ENCODE peak calls at places on chromosomes 11 and 22, in six cellular contexts. R, X, E, J, N and Y are unnamed samples.

GRCh38 chr11:33808228-33808828 is 34.0 kb upstream of the FBXO3 start:
- DNase-seq in R (peak; percentile 86), X (peak; percentile 7), E (peak; percentile 89), J (peak; percentile 87), N (peak; percentile 78), Y (peak; percentile 47)

GRCh38 chr11:16154715-16155396 is 201.5 kb downstream of the SOX6 start:
- DNase-seq in R (no peak), X (no peak), E (no peak), J (no peak), N (peak; percentile 48), Y (no peak)

GRCh38 chr22:19789406-19789805 is 28.8 kb downstream of the TBX1 start:
- DNase-seq in R (no peak), X (no peak), E (no peak), J (no peak), N (no peak), Y (no peak)

GRCh38 chr11:116256155-116256554 is 516.6 kb downstream of the BUD13 start:
- DNase-seq in R (no peak), X (no peak), E (no peak), J (no peak), N (no peak), Y (no peak)

GRCh38 chr11:49851971-49852389 is 100.2 kb upstream of the OR4C13 start:
- DNase-seq in R (no peak), X (no peak), E (no peak), J (no peak), N (no peak), Y (no peak)

GRCh38 chr11:68300076-68300830 is 12.1 kb upstream of the LRP5 start:
- DNase-seq in R (no peak), X (no peak), E (no peak), J (no peak), N (no peak), Y (no peak)

GRCh38 chr11:125451400-125452124 is 44.5 kb downstream of the FEZ1 start:
- DNase-seq in R (no peak), X (no peak), E (no peak), J (peak; percentile 70), N (peak; percentile 35), Y (peak; percentile 30)

GRCh38 chr11:65522640-65523322 is 2.1 kb upstream of the SCYL1 start:
- DNase-seq in R (no peak), X (no peak), E (no peak), J (no peak), N (no peak), Y (no peak)

GRCh38 chr11:109241988-109242387 is 180.0 kb upstream of the C11orf87 start:
- DNase-seq in R (no peak), X (no peak), E (no peak), J (no peak), N (peak; percentile 7), Y (no peak)

GRCh38 chr11:82796970-82797594 is 63.4 kb upstream of the FAM181B start:
- DNase-seq in R (no peak), X (no peak), E (no peak), J (peak; percentile 7), N (no peak), Y (no peak)

GRCh38 chr11:3622521-3622920 is 19.3 kb downstream of the ART5 start:
- DNase-seq in R (no peak), X (no peak), E (no peak), J (no peak), N (no peak), Y (no peak)

GRCh38 chr11:22666700-22667439 is 459 bp downstream of the GAS2 start:
- DNase-seq in R (no peak), X (no peak), E (no peak), J (peak; percentile 33), N (peak; percentile 3), Y (no peak)

GRCh38 chr11:67404515-67405195 is 772 bp downstream of the TBC1D10C start:
- DNase-seq in R (no peak), X (no peak), E (no peak), J (no peak), N (no peak), Y (no peak)

GRCh38 chr11:27444801-27445215 is 27.8 kb downstream of the LGR4 start:
- DNase-seq in R (no peak), X (peak; percentile 52), E (no peak), J (no peak), N (no peak), Y (peak; percentile 81)